ENCODE peak calls at places on chromosomes 4 and X, in four cellular contexts. E is uterus, S is HFF-Myc, A is pancreas. P is an unnamed sample.
A peak's percentile ranks its signal among the peaks of the same experiment; 100 is the strongest.

GRCh38 chrX:102712967-102713677 is 874 bp downstream of the GPRASP2 start:
- DNase-seq in A (peak; percentile 70), S (no peak), E (peak; percentile 68), P (peak; percentile 51)

GRCh38 chrX:2715066-2715600 is 24.0 kb downstream of the CD99 start:
- DNase-seq in A (no peak), S (no peak), E (no peak), P (no peak)

GRCh38 chr4:113880240-113881028 is 99.0 kb downstream of the ARSJ start:
- DNase-seq in A (no peak), S (no peak), E (no peak), P (no peak)

GRCh38 chrX:24760601-24761000 is 66.9 kb downstream of the POLA1 start:
- DNase-seq in E (no peak), A (no peak), S (peak; percentile 4), P (no peak)

GRCh38 chrX:36856849-36857248 is 151.3 kb upstream of the FAM47C start:
- DNase-seq in A (no peak), S (no peak), E (no peak), P (no peak)

GRCh38 chrX:110734894-110735541 is 60.6 kb downstream of the CHRDL1 start:
- DNase-seq in E (no peak), A (no peak), S (peak; percentile 20), P (no peak)

GRCh38 chrX:49840679-49841078 is 11.6 kb downstream of the PAGE4 start:
- DNase-seq in A (peak; percentile 82), E (peak; percentile 30), S (no peak), P (peak; percentile 19)

GRCh38 chr4:8029689-8030088 is 90.0 kb upstream of the AFAP1 start:
- DNase-seq in S (peak; percentile 20), A (no peak), E (no peak), P (peak; percentile 76)

GRCh38 chr4:132593717-132594400 is 555.2 kb upstream of the PCDH10 start:
- DNase-seq in E (no peak), A (no peak), S (no peak), P (no peak)

GRCh38 chrX:39398973-39399268 is 597.7 kb downstream of the MID1IP1 start:
- DNase-seq in S (no peak), E (no peak), A (no peak), P (no peak)

GRCh38 chr4:95023110-95023509 is 265.4 kb downstream of the BMPR1B start:
- DNase-seq in E (no peak), S (no peak), A (no peak), P (no peak)

DNA sequence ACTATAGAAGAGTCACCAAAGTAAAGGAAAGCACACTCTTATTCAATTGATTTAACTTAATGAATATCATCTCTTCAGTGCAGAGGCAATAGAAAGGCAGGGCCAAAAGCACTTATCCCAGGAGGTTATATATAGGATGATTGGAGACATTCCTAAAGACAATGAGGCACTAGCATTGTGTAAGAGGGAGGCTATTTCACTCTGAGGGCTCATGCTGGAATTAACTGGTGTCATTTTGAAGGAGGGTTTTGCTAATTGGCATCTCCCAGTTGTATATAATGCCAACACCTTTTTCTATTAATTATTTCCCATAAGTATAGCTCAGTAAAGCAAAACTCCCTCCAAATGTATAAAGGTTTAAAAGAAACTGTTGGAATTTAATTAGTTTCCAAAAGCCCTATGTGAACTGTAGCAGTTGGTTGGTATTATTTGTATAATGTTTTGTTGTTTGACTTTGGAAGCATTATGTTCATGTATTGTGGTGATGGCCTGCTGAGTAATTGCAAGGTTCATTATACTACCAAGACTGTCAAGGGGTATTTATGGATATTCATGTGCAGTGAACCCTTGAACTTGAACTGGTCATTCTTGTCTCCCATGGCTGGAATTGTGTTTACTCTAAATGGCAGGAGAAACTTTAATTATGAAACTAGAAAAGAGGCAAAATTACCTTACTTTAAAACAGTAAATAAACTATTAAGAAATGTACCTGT is 270.3 kb downstream of the BMPR1B start:
- DNase-seq in E (no peak), S (no peak), A (no peak), P (no peak)
- TF ChIP-seq CTCF in E (no peak), S (no peak), A (no peak), P (no peak)

DNA sequence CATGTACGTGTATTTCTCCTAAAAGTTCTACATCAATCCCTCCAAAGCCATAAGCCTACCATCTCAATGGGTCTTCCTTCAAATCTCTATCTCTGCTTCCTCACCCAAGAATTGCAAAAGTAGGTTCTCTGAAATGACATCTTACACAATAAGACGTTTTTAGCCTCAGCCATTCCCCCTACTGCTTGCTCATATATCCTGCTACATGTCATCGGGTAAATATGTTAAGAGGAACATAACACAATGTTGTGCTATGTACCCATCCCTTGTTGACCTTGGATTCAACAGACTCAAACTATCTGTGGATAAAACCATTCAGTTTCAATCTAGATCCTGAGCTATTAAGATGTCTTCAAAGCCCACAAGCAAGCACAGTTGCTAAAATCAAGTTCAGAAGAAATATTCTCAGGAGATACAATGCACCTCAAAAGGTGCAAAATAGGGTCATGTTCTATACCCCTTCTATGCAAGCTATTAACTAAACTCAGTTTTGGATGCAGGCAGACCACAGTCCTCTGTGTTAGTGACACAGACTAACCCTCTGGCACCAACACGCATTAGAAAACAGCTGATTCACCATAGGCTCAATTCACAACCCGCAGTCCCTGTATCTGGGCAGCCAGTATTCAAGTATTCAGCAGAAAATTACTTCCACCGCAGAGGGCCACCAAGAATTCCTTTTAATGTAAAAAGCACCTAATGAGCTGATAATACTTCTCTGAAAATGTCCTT is 56.8 kb downstream of the CD99L2 start:
- DNase-seq in A (no peak), S (no peak), E (no peak), P (no peak)
- TF ChIP-seq CTCF in A (no peak), S (no peak), E (no peak), P (no peak)

DNA sequence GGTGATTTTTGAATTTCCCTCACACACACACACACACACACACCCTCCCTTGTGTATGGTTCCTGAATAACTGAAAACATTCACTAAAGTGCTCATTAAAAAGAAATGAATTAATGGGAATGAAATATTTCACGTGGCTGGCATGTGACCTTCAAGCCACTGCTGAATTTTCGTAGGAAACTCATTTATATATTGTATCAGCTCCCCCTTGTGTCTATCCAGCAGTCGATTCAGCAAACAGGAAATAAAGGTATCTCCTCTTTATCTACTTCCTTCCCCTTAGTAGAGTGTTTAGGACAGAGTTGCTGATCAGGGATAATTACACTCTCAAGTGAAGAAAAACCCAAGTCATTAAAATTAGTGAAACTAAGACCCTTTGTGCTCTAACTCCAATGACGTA is 912.6 kb upstream of the LCORL start:
- DNase-seq in E (no peak), A (no peak), S (no peak), P (no peak)
- TF ChIP-seq CTCF in E (peak; percentile 7), A (no peak), S (no peak), P (no peak)

GRCh38 chr4:154082760-154083530 is 294.1 kb upstream of the SFRP2 start:
- DNase-seq in A (no peak), E (no peak), S (no peak), P (no peak)
- TF ChIP-seq CTCF in A (no peak), E (no peak), S (peak; percentile 47), P (no peak)

GRCh38 chrX:101617211-101618191 is at the start of gene ARMCX6:
- DNase-seq in E (peak; percentile 76), A (peak; percentile 66), S (peak; percentile 24), P (peak; percentile 71)
- TF ChIP-seq CTCF in E (peak; percentile 36), A (no peak), S (peak; percentile 34), P (peak; percentile 34)

GRCh38 chrX:7147978-7148824 is at the start of gene PUDP:
- DNase-seq in A (peak; percentile 90), S (no peak), E (peak; percentile 91), P (peak; percentile 91)
- TF ChIP-seq CTCF in A (peak; percentile 31), S (no peak), E (peak; percentile 43), P (peak; percentile 22)

DNA sequence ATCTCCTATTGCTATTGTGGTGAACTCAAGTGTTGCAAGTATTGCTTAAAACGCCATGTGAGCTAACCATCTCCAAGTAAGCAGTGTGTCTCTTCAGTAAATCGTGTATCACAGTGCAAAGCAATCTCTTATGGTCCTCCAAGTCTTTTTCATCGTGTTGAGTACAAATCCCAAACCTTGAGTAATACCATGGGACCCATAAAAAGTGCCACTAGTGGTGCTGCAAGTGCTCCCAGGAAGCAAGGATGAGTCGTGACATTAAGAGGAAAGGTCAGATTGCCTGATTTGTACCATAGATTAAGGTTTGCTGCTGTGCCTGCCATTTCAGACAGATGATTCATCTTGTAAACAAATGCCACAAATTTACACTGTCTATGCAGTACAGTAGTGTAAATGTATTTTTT is 66.9 kb upstream of the BMPR1B start:
- DNase-seq in E (no peak), A (no peak), S (no peak), P (no peak)
- TF ChIP-seq CTCF in E (no peak), A (no peak), S (no peak), P (no peak)

GRCh38 chrX:125646195-125646594 is 326.5 kb downstream of the TEX13C start:
- DNase-seq in S (no peak), A (no peak), E (no peak), P (no peak)
- TF ChIP-seq CTCF in S (no peak), A (peak; percentile 10), E (no peak), P (no peak)